ENCODE peak calls at places on chromosomes 11 and 22, in six cellular contexts. Q is globus pallidus, E is natural killer cell, N is body of pancreas, C is lower lobe of right lung, A is AG08395. J is an unnamed sample.

GRCh38 chr22:36737776-36738175 is 34.2 kb upstream of the CACNG2 start:
- DNase-seq in Q (peak; percentile 24), E (no peak), N (peak; percentile 54), C (peak; percentile 80), A (no peak), J (no peak)

GRCh38 chr22:46390652-46391301 is 55.3 kb downstream of the TRMU start:
- DNase-seq in Q (peak; percentile 13), E (no peak), N (peak; percentile 90), C (no peak), A (peak; percentile 89), J (peak; percentile 7)

GRCh38 chr11:86559311-86559945 is 113.0 kb downstream of the ME3 start:
- DNase-seq in Q (no peak), E (no peak), N (peak; percentile 14), C (no peak), A (peak; percentile 65), J (peak; percentile 65)

GRCh38 chr11:20013346-20014066 is 146.8 kb downstream of the DBX1 start:
- DNase-seq in Q (no peak), E (no peak), N (no peak), C (no peak), A (no peak), J (no peak)

GRCh38 chr11:70775386-70775785 is 377.1 kb downstream of the CTTN start:
- DNase-seq in Q (no peak), E (no peak), N (no peak), C (no peak), A (no peak), J (no peak)

GRCh38 chr11:34168642-34169051 is 63.2 kb downstream of the NAT10 start:
- DNase-seq in Q (no peak), E (no peak), N (no peak), C (no peak), A (no peak), J (no peak)

GRCh38 chr11:13238879-13239514 is 38.6 kb upstream of the BMAL1 start:
- DNase-seq in Q (peak; percentile 26), E (no peak), N (peak; percentile 53), C (peak; percentile 49), A (peak; percentile 50), J (no peak)

GRCh38 chr11:8363924-8364323 is 100.2 kb upstream of the LMO1 start:
- DNase-seq in Q (no peak), E (no peak), N (peak; percentile 20), C (no peak), A (no peak), J (no peak)

GRCh38 chr11:69344570-69345145 is 50.7 kb downstream of the MYEOV start:
- DNase-seq in Q (no peak), E (no peak), N (no peak), C (no peak), A (no peak), J (no peak)

GRCh38 chr22:42881982-42882656 is 25.0 kb upstream of the ARFGAP3 start:
- DNase-seq in Q (no peak), E (no peak), N (peak; percentile 95), C (no peak), A (no peak), J (no peak)

GRCh38 chr11:95363189-95363588 is 132.2 kb upstream of the SESN3 start:
- DNase-seq in Q (no peak), E (no peak), N (no peak), C (no peak), A (no peak), J (no peak)

GRCh38 chr22:27726726-27727449 is 74.7 kb downstream of the MN1 start:
- DNase-seq in Q (no peak), E (no peak), N (peak; percentile 28), C (peak; percentile 54), A (peak; percentile 92), J (peak; percentile 82)

GRCh38 chr11:26286472-26287066 is 45.4 kb upstream of the ANO3 start:
- DNase-seq in Q (no peak), E (no peak), N (no peak), C (no peak), A (peak; percentile 4), J (no peak)

GRCh38 chr11:120343429-120343828 is 7.2 kb downstream of the ARHGEF12 start:
- DNase-seq in Q (peak; percentile 60), E (no peak), N (no peak), C (no peak), A (no peak), J (no peak)

GRCh38 chr11:350723-351255 is 18.5 kb upstream of the B4GALNT4 start:
- DNase-seq in Q (no peak), E (peak; percentile 49), N (no peak), C (no peak), A (no peak), J (no peak)

GRCh38 chr22:27754247-27754887 is 47.2 kb downstream of the MN1 start:
- DNase-seq in Q (no peak), E (no peak), N (no peak), C (peak; percentile 46), A (no peak), J (no peak)

GRCh38 chr22:28279888-28280287 is 360.8 kb upstream of the PITPNB start:
- DNase-seq in Q (no peak), E (no peak), N (no peak), C (no peak), A (no peak), J (peak; percentile 17)

GRCh38 chr11:69409812-69410645 is 71.4 kb upstream of the LINC01488 start:
- DNase-seq in Q (no peak), E (no peak), N (no peak), C (no peak), A (no peak), J (no peak)

GRCh38 chr11:104570088-104570701 is 328.1 kb downstream of the CASP12 start:
- DNase-seq in Q (no peak), E (no peak), N (no peak), C (no peak), A (no peak), J (no peak)

GRCh38 chr11:110362916-110363574 is 66.6 kb upstream of the RDX start:
- DNase-seq in Q (peak; percentile 69), E (no peak), N (peak; percentile 51), C (no peak), A (no peak), J (no peak)

GRCh38 chr22:46942816-46943783 is 180.7 kb downstream of the TBC1D22A start:
- DNase-seq in Q (no peak), E (no peak), N (peak; percentile 42), C (peak; percentile 76), A (no peak), J (no peak)

GRCh38 chr11:2651826-2652237 is 48.0 kb downstream of the KCNQ1OT1 start:
- DNase-seq in Q (no peak), E (no peak), N (no peak), C (no peak), A (peak; percentile 1), J (no peak)

GRCh38 chr22:37566903-37567798 is 6.9 kb downstream of the CDC42EP1 start:
- DNase-seq in Q (peak; percentile 74), E (peak; percentile 88), N (peak; percentile 92), C (peak; percentile 92), A (peak; percentile 57), J (no peak)

GRCh38 chr11:96680515-96680914 is 290.7 kb downstream of the JRKL start:
- DNase-seq in Q (no peak), E (no peak), N (no peak), C (no peak), A (no peak), J (no peak)

GRCh38 chr22:25327018-25327755 is 107.7 kb downstream of the CRYBB2 start:
- DNase-seq in Q (no peak), E (no peak), N (no peak), C (no peak), A (no peak), J (no peak)

GRCh38 chr22:40679249-40679963 is at the start of gene MCHR1:
- DNase-seq in Q (no peak), E (no peak), N (no peak), C (no peak), A (peak; percentile 14), J (no peak)

GRCh38 chr11:10374386-10374785 is 69.5 kb downstream of the ADM start:
- DNase-seq in Q (no peak), E (no peak), N (no peak), C (no peak), A (no peak), J (no peak)

GRCh38 chr11:117837791-117838190 is 13.2 kb upstream of the FXYD2 start:
- DNase-seq in Q (no peak), E (peak; percentile 16), N (no peak), C (no peak), A (no peak), J (no peak)

GRCh38 chr11:7577226-7577882 is 63.6 kb downstream of the PPFIBP2 start:
- DNase-seq in Q (peak; percentile 99), E (no peak), N (no peak), C (no peak), A (no peak), J (no peak)

GRCh38 chr11:933002-933820 is 7.5 kb downstream of the AP2A2 start:
- DNase-seq in Q (no peak), E (no peak), N (no peak), C (no peak), A (no peak), J (no peak)

GRCh38 chr11:69339041-69339733 is 45.2 kb downstream of the MYEOV start:
- DNase-seq in Q (no peak), E (peak; percentile 14), N (no peak), C (no peak), A (no peak), J (no peak)

GRCh38 chr11:19938051-19938856 is 222.0 kb downstream of the DBX1 start:
- DNase-seq in Q (peak; percentile 38), E (peak; percentile 27), N (peak; percentile 62), C (peak; percentile 56), A (peak; percentile 66), J (no peak)

GRCh38 chr22:19641254-19641982 is 72.9 kb upstream of the SEPTIN5 start:
- DNase-seq in Q (no peak), E (no peak), N (peak; percentile 45), C (no peak), A (no peak), J (no peak)

GRCh38 chr11:134361241-134361640 is 29.5 kb downstream of the GLB1L2 start:
- DNase-seq in Q (no peak), E (no peak), N (no peak), C (no peak), A (no peak), J (no peak)

J was measured in GM04503.